ENCODE peak calls at places on chromosomes 1 and 21, in nine cellular contexts. One of them, this sample, is unnamed.

GRCh38 chr21:42221581-42222345 is 2.8 kb downstream of the ABCG1 start:
- DNase-seq in epithelial cell of proximal tubule: no peak
- DNase-seq in GM06990: no peak
- DNase-seq in cardiac fibroblast: peak; percentile 86
- DNase-seq in tibial artery: no peak
- DNase-seq in PC-9: no peak
- DNase-seq in neuronal stem cell: no peak
- DNase-seq in ovary: no peak
- DNase-seq in brain microvascular endothelial cell: peak; percentile 74
- DNase-seq in this sample: no peak

GRCh38 chr1:51236548-51237312 is 657 bp downstream of the RNF11 start:
- DNase-seq in epithelial cell of proximal tubule: no peak
- DNase-seq in ovary: peak; percentile 72
- DNase-seq in neuronal stem cell: peak; percentile 23
- DNase-seq in PC-9: peak; percentile 42
- DNase-seq in GM06990: peak; percentile 53
- DNase-seq in cardiac fibroblast: peak; percentile 49
- DNase-seq in brain microvascular endothelial cell: peak; percentile 58
- DNase-seq in tibial artery: peak; percentile 56
- DNase-seq in this sample: peak; percentile 90

GRCh38 chr1:98098473-98098872 is 177.6 kb upstream of the DPYD start:
- DNase-seq in ovary: no peak
- DNase-seq in cardiac fibroblast: no peak
- DNase-seq in PC-9: no peak
- DNase-seq in GM06990: no peak
- DNase-seq in neuronal stem cell: no peak
- DNase-seq in tibial artery: no peak
- DNase-seq in epithelial cell of proximal tubule: no peak
- DNase-seq in brain microvascular endothelial cell: no peak
- DNase-seq in this sample: no peak

GRCh38 chr1:187513190-187513589 is 684.4 kb downstream of the PLA2G4A start:
- DNase-seq in ovary: no peak
- DNase-seq in epithelial cell of proximal tubule: no peak
- DNase-seq in PC-9: no peak
- DNase-seq in brain microvascular endothelial cell: no peak
- DNase-seq in GM06990: no peak
- DNase-seq in tibial artery: no peak
- DNase-seq in neuronal stem cell: no peak
- DNase-seq in cardiac fibroblast: no peak
- DNase-seq in this sample: no peak

GRCh38 chr1:157993179-157994080 is at the start of gene KIRREL1:
- DNase-seq in GM06990: no peak
- DNase-seq in ovary: peak; percentile 81
- DNase-seq in cardiac fibroblast: peak; percentile 81
- DNase-seq in epithelial cell of proximal tubule: no peak
- DNase-seq in neuronal stem cell: no peak
- DNase-seq in PC-9: no peak
- DNase-seq in tibial artery: peak; percentile 73
- DNase-seq in brain microvascular endothelial cell: peak; percentile 56
- DNase-seq in this sample: peak; percentile 33

GRCh38 chr1:183370399-183371058 is 47.7 kb downstream of the NMNAT2 start:
- DNase-seq in brain microvascular endothelial cell: no peak
- DNase-seq in neuronal stem cell: no peak
- DNase-seq in epithelial cell of proximal tubule: no peak
- DNase-seq in cardiac fibroblast: no peak
- DNase-seq in GM06990: no peak
- DNase-seq in tibial artery: no peak
- DNase-seq in ovary: no peak
- DNase-seq in PC-9: peak; percentile 90
- DNase-seq in this sample: no peak

GRCh38 chr1:228276361-228276831 is 68.6 kb downstream of the OBSCN start:
- DNase-seq in ovary: no peak
- DNase-seq in neuronal stem cell: no peak
- DNase-seq in tibial artery: no peak
- DNase-seq in GM06990: no peak
- DNase-seq in epithelial cell of proximal tubule: no peak
- DNase-seq in cardiac fibroblast: no peak
- DNase-seq in PC-9: no peak
- DNase-seq in brain microvascular endothelial cell: no peak
- DNase-seq in this sample: no peak

GRCh38 chr1:59139396-59139795 is 157.5 kb upstream of the FGGY start:
- DNase-seq in brain microvascular endothelial cell: no peak
- DNase-seq in cardiac fibroblast: no peak
- DNase-seq in tibial artery: no peak
- DNase-seq in PC-9: peak; percentile 96
- DNase-seq in epithelial cell of proximal tubule: no peak
- DNase-seq in ovary: no peak
- DNase-seq in GM06990: no peak
- DNase-seq in neuronal stem cell: no peak
- DNase-seq in this sample: no peak

GRCh38 chr1:204788470-204788869 is 82.2 kb upstream of the NFASC start:
- DNase-seq in PC-9: no peak
- DNase-seq in epithelial cell of proximal tubule: no peak
- DNase-seq in ovary: no peak
- DNase-seq in brain microvascular endothelial cell: no peak
- DNase-seq in tibial artery: no peak
- DNase-seq in cardiac fibroblast: no peak
- DNase-seq in GM06990: no peak
- DNase-seq in neuronal stem cell: no peak
- DNase-seq in this sample: no peak

GRCh38 chr1:184558691-184559090 is 171.9 kb downstream of the C1orf21 start:
- DNase-seq in tibial artery: no peak
- DNase-seq in cardiac fibroblast: no peak
- DNase-seq in neuronal stem cell: no peak
- DNase-seq in epithelial cell of proximal tubule: no peak
- DNase-seq in ovary: no peak
- DNase-seq in brain microvascular endothelial cell: no peak
- DNase-seq in GM06990: no peak
- DNase-seq in PC-9: no peak
- DNase-seq in this sample: no peak

GRCh38 chr1:184557423-184558347 is 170.9 kb downstream of the C1orf21 start:
- DNase-seq in tibial artery: no peak
- DNase-seq in brain microvascular endothelial cell: no peak
- DNase-seq in neuronal stem cell: no peak
- DNase-seq in PC-9: no peak
- DNase-seq in GM06990: no peak
- DNase-seq in cardiac fibroblast: no peak
- DNase-seq in ovary: no peak
- DNase-seq in epithelial cell of proximal tubule: no peak
- DNase-seq in this sample: no peak

GRCh38 chr1:184553845-184554244 is 167.0 kb downstream of the C1orf21 start:
- DNase-seq in tibial artery: no peak
- DNase-seq in cardiac fibroblast: no peak
- DNase-seq in ovary: no peak
- DNase-seq in neuronal stem cell: no peak
- DNase-seq in brain microvascular endothelial cell: no peak
- DNase-seq in epithelial cell of proximal tubule: no peak
- DNase-seq in PC-9: no peak
- DNase-seq in GM06990: no peak
- DNase-seq in this sample: no peak

GRCh38 chr1:184556665-184557064 is 169.8 kb downstream of the C1orf21 start:
- DNase-seq in PC-9: no peak
- DNase-seq in GM06990: no peak
- DNase-seq in brain microvascular endothelial cell: no peak
- DNase-seq in ovary: no peak
- DNase-seq in cardiac fibroblast: no peak
- DNase-seq in tibial artery: no peak
- DNase-seq in neuronal stem cell: no peak
- DNase-seq in epithelial cell of proximal tubule: no peak
- DNase-seq in this sample: no peak

GRCh38 chr1:184555665-184556641 is 169.1 kb downstream of the C1orf21 start:
- DNase-seq in ovary: no peak
- DNase-seq in neuronal stem cell: no peak
- DNase-seq in cardiac fibroblast: no peak
- DNase-seq in PC-9: no peak
- DNase-seq in epithelial cell of proximal tubule: no peak
- DNase-seq in brain microvascular endothelial cell: no peak
- DNase-seq in GM06990: no peak
- DNase-seq in tibial artery: no peak
- DNase-seq in this sample: no peak
- H3K4me3 ChIP-seq in ovary: no peak overlapping the region
- H3K4me3 ChIP-seq in neuronal stem cell: no peak overlapping the region
- H3K4me3 ChIP-seq in cardiac fibroblast: no peak overlapping the region
- H3K4me3 ChIP-seq in PC-9: no peak overlapping the region
- H3K4me3 ChIP-seq in epithelial cell of proximal tubule: no peak overlapping the region
- H3K4me3 ChIP-seq in brain microvascular endothelial cell: no peak overlapping the region
- H3K4me3 ChIP-seq in GM06990: no peak overlapping the region
- H3K4me3 ChIP-seq in tibial artery: no peak overlapping the region
- H3K4me3 ChIP-seq in this sample: no peak overlapping the region

GRCh38 chr1:15353839-15354579 is 55.7 kb upstream of the EFHD2 start:
- DNase-seq in cardiac fibroblast: no peak
- DNase-seq in epithelial cell of proximal tubule: no peak
- DNase-seq in neuronal stem cell: no peak
- DNase-seq in PC-9: no peak
- DNase-seq in GM06990: no peak
- DNase-seq in ovary: no peak
- DNase-seq in brain microvascular endothelial cell: peak; percentile 16
- DNase-seq in tibial artery: no peak
- DNase-seq in this sample: no peak

GRCh38 chr1:15351301-15351700 is 58.4 kb upstream of the EFHD2 start:
- DNase-seq in ovary: no peak
- DNase-seq in tibial artery: no peak
- DNase-seq in brain microvascular endothelial cell: no peak
- DNase-seq in cardiac fibroblast: peak; percentile 30
- DNase-seq in PC-9: no peak
- DNase-seq in GM06990: no peak
- DNase-seq in epithelial cell of proximal tubule: no peak
- DNase-seq in neuronal stem cell: no peak
- DNase-seq in this sample: no peak

GRCh38 chr1:15350151-15350550 is 59.5 kb upstream of the EFHD2 start:
- DNase-seq in ovary: no peak
- DNase-seq in cardiac fibroblast: no peak
- DNase-seq in GM06990: no peak
- DNase-seq in brain microvascular endothelial cell: no peak
- DNase-seq in neuronal stem cell: no peak
- DNase-seq in PC-9: peak; percentile 54
- DNase-seq in tibial artery: no peak
- DNase-seq in epithelial cell of proximal tubule: no peak
- DNase-seq in this sample: no peak

GRCh38 chr1:15350551-15351200 is 59.0 kb upstream of the EFHD2 start:
- DNase-seq in GM06990: no peak
- DNase-seq in brain microvascular endothelial cell: no peak
- DNase-seq in ovary: no peak
- DNase-seq in PC-9: peak; percentile 58
- DNase-seq in cardiac fibroblast: no peak
- DNase-seq in tibial artery: no peak
- DNase-seq in epithelial cell of proximal tubule: no peak
- DNase-seq in neuronal stem cell: no peak
- DNase-seq in this sample: no peak

DNA sequence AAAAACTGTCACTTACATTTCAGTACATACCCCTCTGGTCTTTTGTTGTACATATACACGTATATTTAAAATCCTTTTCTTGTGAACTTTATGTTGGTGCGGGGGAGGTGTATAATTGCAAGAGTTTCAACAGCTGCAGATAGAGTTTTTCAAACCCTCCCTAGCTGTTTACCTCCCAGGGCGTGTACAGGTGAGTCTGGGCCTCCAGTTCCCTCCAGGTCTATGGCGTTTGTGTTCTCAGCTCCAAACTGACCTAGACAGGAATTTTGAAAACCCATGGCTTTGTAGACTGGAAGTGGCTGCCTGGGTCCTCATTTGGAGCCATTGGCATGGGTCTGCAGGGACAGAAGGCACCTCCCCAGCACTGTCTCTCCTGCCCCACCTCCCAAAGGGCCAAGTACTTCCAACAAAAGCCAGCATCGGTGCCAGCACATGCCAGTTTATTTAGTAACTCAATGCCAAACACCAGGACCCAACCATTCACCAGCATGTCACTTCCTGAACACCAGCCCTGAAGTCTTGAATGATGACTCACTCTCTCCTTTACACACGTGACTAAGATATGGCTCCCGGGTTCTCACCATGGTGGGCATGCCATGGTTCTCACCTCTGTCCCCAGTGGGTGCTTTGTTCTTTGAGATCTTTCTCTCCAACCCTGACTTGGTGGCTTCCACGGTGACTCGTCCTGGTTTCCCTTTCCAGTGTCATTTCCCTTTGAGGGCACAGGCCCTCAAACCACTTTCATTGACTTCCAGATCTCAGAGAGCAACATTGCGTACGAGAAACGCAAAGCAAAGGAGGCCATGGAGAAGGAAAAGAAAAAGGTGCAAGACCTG is 57.3 kb upstream of the EFHD2 start:
- DNase-seq in brain microvascular endothelial cell: peak; percentile 69
- DNase-seq in GM06990: no peak
- DNase-seq in tibial artery: no peak
- DNase-seq in PC-9: peak; percentile 94
- DNase-seq in ovary: no peak
- DNase-seq in cardiac fibroblast: peak; percentile 68
- DNase-seq in neuronal stem cell: no peak
- DNase-seq in epithelial cell of proximal tubule: peak; percentile 74
- DNase-seq in this sample: no peak
- H3K4me3 ChIP-seq in brain microvascular endothelial cell: no peak overlapping the region
- H3K4me3 ChIP-seq in GM06990: no peak overlapping the region
- H3K4me3 ChIP-seq in tibial artery: no peak overlapping the region
- H3K4me3 ChIP-seq in PC-9: no peak overlapping the region
- H3K4me3 ChIP-seq in ovary: no peak overlapping the region
- H3K4me3 ChIP-seq in cardiac fibroblast: no peak overlapping the region
- H3K4me3 ChIP-seq in neuronal stem cell: no peak overlapping the region
- H3K4me3 ChIP-seq in epithelial cell of proximal tubule: no peak overlapping the region
- H3K4me3 ChIP-seq in this sample: no peak overlapping the region

DNA sequence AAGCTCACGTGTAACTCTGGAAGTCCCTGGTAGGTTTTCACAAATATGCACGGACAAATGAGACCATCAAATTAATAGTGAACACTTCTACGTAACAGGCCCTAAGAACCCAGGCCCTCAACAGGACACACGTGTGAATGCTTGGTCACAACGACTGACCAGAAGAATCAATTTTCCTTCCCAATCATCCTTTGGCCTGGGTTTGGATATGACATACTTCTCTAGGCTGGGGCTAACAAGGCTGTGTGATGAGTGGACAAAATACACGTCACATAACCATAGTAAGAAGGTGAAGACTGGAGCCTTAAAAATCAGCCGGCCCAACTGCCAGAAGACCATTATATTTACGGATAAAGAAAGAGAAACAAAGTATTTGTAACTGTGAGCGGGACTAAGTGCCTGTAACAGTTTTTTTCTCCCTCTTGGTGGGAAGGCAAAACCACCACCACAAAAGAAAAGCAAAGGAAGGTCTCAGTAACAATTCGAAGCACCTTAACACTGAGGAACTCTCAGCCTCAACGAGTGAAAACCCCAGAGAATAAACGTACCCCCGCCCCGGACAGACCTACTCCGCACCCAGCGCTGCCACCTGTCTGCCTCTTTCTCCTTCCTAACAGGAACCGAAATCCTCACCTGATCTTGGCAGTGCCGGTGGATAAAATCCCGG is 450 bp downstream of the SDE2 start:
- DNase-seq in cardiac fibroblast: peak; percentile 18
- DNase-seq in epithelial cell of proximal tubule: peak; percentile 23
- DNase-seq in brain microvascular endothelial cell: peak; percentile 22
- DNase-seq in GM06990: no peak
- DNase-seq in ovary: no peak
- DNase-seq in neuronal stem cell: no peak
- DNase-seq in PC-9: no peak
- DNase-seq in tibial artery: no peak
- DNase-seq in this sample: no peak
- H3K4me3 ChIP-seq in cardiac fibroblast: peak overlapping the region; percentile 99
- H3K4me3 ChIP-seq in epithelial cell of proximal tubule: peak overlapping the region; percentile 78
- H3K4me3 ChIP-seq in brain microvascular endothelial cell: peak overlapping the region; percentile 95
- H3K4me3 ChIP-seq in GM06990: peak overlapping the region; percentile 79
- H3K4me3 ChIP-seq in ovary: peak overlapping the region; percentile 86
- H3K4me3 ChIP-seq in neuronal stem cell: peak overlapping the region; percentile 96
- H3K4me3 ChIP-seq in PC-9: peak overlapping the region; percentile 79
- H3K4me3 ChIP-seq in tibial artery: peak overlapping the region; percentile 68
- H3K4me3 ChIP-seq in this sample: peak overlapping the region; percentile 64

GRCh38 chr1:79692519-79692918 is 686.0 kb upstream of the ADGRL4 start:
- DNase-seq in GM06990: no peak
- DNase-seq in PC-9: no peak
- DNase-seq in epithelial cell of proximal tubule: no peak
- DNase-seq in neuronal stem cell: no peak
- DNase-seq in brain microvascular endothelial cell: no peak
- DNase-seq in cardiac fibroblast: no peak
- DNase-seq in tibial artery: no peak
- DNase-seq in ovary: no peak
- DNase-seq in this sample: no peak
- H3K4me3 ChIP-seq in GM06990: no peak overlapping the region
- H3K4me3 ChIP-seq in PC-9: no peak overlapping the region
- H3K4me3 ChIP-seq in epithelial cell of proximal tubule: no peak overlapping the region
- H3K4me3 ChIP-seq in neuronal stem cell: no peak overlapping the region
- H3K4me3 ChIP-seq in brain microvascular endothelial cell: no peak overlapping the region
- H3K4me3 ChIP-seq in cardiac fibroblast: no peak overlapping the region
- H3K4me3 ChIP-seq in tibial artery: no peak overlapping the region
- H3K4me3 ChIP-seq in ovary: no peak overlapping the region
- H3K4me3 ChIP-seq in this sample: no peak overlapping the region